ENCODE peak calls at places on chromosomes 7 and 10, in five cellular contexts. L, H, S, U and N are unnamed samples.

GRCh38 chr7:170551-171363 is 21.6 kb upstream of the FAM20C start:
- DNase-seq in L (no peak), H (no peak), S (no peak), U (no peak), N (no peak)

GRCh38 chr10:63120554-63120953 is 12.6 kb upstream of the NRBF2 start:
- DNase-seq in L (no peak), H (no peak), S (no peak), U (no peak), N (no peak)

GRCh38 chr10:75508814-75509306 is 77.4 kb downstream of the LRMDA start:
- DNase-seq in L (no peak), H (no peak), S (no peak), U (no peak), N (no peak)

GRCh38 chr10:88178758-88179157 is 315.3 kb downstream of the PTEN start:
- DNase-seq in L (no peak), H (no peak), S (no peak), U (no peak), N (no peak)

GRCh38 chr10:68897336-68897741 is 3.8 kb upstream of the DDX50 start:
- DNase-seq in L (peak), H (peak), S (peak), U (peak), N (peak)

GRCh38 chr7:45180084-45180986 is 22.7 kb downstream of the RAMP3 start:
- DNase-seq in L (no peak), H (no peak), S (no peak), U (no peak), N (no peak)

GRCh38 chr7:75689246-75690099 is 49.3 kb downstream of the HIP1 start:
- DNase-seq in L (no peak), H (no peak), S (no peak), U (no peak), N (no peak)

GRCh38 chr10:86647773-86648705 is 6.3 kb upstream of the OPN4 start:
- DNase-seq in L (no peak), H (no peak), S (no peak), U (peak), N (no peak)

GRCh38 chr10:62528441-62528840 is 154.3 kb downstream of the ZNF365 start:
- DNase-seq in L (no peak), H (no peak), S (no peak), U (no peak), N (no peak)

GRCh38 chr10:127813290-127813689 is 76.3 kb downstream of the FOXI2 start:
- DNase-seq in L (peak), H (no peak), S (no peak), U (no peak), N (no peak)

GRCh38 chr10:76632158-76633051 is 1005.2 kb downstream of the KCNMA1 start:
- DNase-seq in L (peak), H (no peak), S (no peak), U (peak), N (peak)

GRCh38 chr7:105831824-105832535 is 44.4 kb downstream of the ATXN7L1 start:
- DNase-seq in L (no peak), H (no peak), S (no peak), U (no peak), N (no peak)

GRCh38 chr7:105827106-105827870 is 49.1 kb downstream of the ATXN7L1 start:
- DNase-seq in L (no peak), H (no peak), S (no peak), U (no peak), N (no peak)

GRCh38 chr7:105828141-105828540 is 48.3 kb downstream of the ATXN7L1 start:
- DNase-seq in L (no peak), H (no peak), S (no peak), U (no peak), N (no peak)

GRCh38 chr7:105829681-105830322 is 46.6 kb downstream of the ATXN7L1 start:
- DNase-seq in L (no peak), H (no peak), S (no peak), U (no peak), N (no peak)

GRCh38 chr7:105830405-105831218 is 45.8 kb downstream of the ATXN7L1 start:
- DNase-seq in L (peak), H (peak), S (no peak), U (no peak), N (no peak)
- TF ChIP-seq POLR2AphosphoS5 in L (peak), H (peak), S (no peak), U (peak), N (peak)

GRCh38 chr10:31318854-31319601 is at the start of gene ZEB1:
- DNase-seq in L (peak), H (peak), S (peak), U (peak), N (peak)

GRCh38 chr10:31321396-31321941 is 2.5 kb downstream of the ZEB1 start:
- DNase-seq in L (no peak), H (no peak), S (no peak), U (no peak), N (peak)

GRCh38 chr10:31319602-31320178 is 674 bp downstream of the ZEB1 start:
- DNase-seq in L (no peak), H (no peak), S (no peak), U (no peak), N (no peak)

GRCh38 chr10:31320179-31320597 is 1.2 kb downstream of the ZEB1 start:
- DNase-seq in L (no peak), H (no peak), S (no peak), U (peak), N (peak)

DNA sequence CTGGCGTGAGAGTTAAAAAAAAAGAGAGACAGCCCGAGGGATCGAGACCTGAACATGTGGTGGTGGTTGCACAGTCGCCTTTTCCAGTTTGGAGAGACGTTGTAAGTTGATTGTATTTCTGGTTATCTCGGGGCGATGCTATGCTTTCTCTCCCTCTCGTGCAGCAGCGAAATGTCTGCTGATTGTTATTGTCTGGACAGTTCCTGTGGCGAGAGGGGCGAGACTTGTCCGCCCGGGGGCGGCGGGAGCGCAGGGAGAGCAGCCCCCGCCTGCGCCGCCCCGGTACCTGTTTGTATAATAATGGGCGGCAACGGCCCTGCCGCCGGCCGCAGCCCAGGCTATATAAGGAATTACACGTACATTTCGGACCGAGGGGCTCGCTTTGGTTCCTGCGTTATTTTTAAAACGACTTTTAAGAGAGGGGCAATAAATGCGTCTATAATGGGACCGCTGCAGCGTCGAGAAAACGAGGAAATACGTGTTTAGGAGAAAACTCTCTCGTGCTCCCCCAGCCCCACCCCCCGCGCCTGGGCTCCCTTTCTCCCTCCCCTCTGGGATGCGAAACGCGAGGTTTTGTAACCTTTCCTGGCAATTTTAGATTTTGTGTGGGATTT is 1.7 kb downstream of the ZEB1 start:
- DNase-seq in L (no peak), H (no peak), S (no peak), U (no peak), N (peak)
- TF ChIP-seq POLR2AphosphoS5 in L (no peak), H (peak), S (no peak), U (no peak), N (no peak)

DNA sequence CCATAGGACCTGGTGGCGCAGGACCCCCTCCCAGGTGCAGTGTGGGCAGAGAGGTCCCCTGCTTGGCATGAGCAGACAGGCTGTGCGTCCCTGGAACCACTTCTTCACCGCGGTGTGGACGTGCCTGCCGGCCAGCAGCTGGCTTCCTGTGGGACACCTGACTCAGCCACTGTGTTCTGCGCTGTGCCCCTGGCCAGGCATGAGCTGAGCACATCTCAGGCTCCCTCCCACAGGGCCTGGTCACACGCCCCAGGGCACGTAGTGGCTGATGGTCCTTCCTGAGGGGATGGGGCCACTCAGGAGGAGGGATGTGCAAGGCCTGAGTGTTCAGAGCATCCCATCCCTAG is 3.5 kb upstream of the DEPP1 start:
- DNase-seq in L (no peak), H (no peak), S (no peak), U (no peak), N (no peak)
- TF ChIP-seq POLR2AphosphoS5 in L (no peak), H (no peak), S (no peak), U (peak), N (no peak)

GRCh38 chr7:11576340-11576739 is 255.7 kb downstream of the THSD7A start:
- DNase-seq in L (no peak), H (no peak), S (no peak), U (no peak), N (no peak)
- TF ChIP-seq POLR2AphosphoS5 in L (no peak), H (no peak), S (no peak), U (no peak), N (no peak)

DNA sequence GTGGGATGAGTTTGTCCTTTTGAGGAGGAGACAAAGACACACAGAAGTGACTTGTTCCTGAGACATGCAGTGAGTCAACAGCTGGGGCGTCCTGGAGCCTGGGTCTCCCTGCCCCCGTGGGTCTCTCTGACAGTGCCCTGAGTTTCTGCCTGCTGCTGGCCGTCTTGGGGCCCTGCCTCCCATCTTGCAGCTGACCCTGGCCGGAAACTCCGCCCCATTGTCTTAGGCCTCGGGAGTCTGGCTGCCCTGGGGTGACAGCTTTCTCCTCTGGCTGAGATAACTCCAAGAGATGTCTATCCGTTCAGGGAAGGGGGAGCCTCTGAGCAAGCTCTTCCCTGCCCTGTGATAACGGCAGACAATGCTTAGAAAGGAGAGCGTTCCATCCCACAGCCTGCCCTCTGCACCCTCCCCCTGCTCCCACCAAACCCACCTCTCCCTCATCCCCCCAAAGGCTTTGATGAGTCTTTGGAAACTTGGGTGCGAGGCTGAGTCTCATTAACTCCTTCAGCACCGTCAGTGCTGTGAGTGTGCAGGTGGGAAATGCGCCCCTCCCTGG is 69.5 kb upstream of the PODXL start:
- DNase-seq in L (peak), H (no peak), S (no peak), U (no peak), N (no peak)
- TF ChIP-seq POLR2AphosphoS5 in L (no peak), H (no peak), S (no peak), U (no peak), N (no peak)

DNA sequence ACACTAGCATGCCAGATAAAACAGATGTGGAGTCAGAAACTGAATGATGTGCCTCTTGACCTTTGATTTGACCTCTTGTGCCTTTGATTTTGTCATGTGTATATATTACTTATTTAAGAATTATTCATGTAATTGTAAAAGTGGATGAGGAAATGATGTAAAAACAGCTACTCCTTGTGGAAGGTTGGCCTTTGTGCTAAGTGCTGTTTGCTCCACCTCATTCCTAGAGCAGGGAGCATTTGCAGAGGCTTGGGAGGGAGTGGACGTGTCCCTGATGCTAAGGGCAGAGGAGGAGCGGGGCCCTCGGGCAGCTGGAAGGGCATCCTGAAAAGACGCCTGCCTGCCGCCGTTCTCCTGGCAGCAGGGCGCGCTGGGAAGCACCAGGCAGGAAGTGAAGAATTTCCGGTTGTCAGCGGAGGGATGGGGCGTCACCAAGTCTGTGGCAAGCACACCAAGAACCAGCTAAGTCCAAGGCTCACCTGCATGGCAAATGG is 197.6 kb upstream of the ZNF32 start:
- DNase-seq in L (no peak), H (no peak), S (no peak), U (no peak), N (no peak)
- TF ChIP-seq POLR2AphosphoS5 in L (no peak), H (no peak), S (peak), U (no peak), N (no peak)

GRCh38 chr10:79108728-79109127 is 40.0 kb downstream of the ZMIZ1 start:
- DNase-seq in L (no peak), H (no peak), S (no peak), U (no peak), N (no peak)

GRCh38 chr10:79113827-79114226 is 45.1 kb downstream of the ZMIZ1 start:
- DNase-seq in L (no peak), H (no peak), S (no peak), U (no peak), N (no peak)

GRCh38 chr10:79111846-79112614 is 43.3 kb downstream of the ZMIZ1 start:
- DNase-seq in L (no peak), H (no peak), S (no peak), U (no peak), N (no peak)

GRCh38 chr10:79112898-79113431 is 44.2 kb downstream of the ZMIZ1 start:
- DNase-seq in L (no peak), H (peak), S (peak), U (no peak), N (no peak)

DNA sequence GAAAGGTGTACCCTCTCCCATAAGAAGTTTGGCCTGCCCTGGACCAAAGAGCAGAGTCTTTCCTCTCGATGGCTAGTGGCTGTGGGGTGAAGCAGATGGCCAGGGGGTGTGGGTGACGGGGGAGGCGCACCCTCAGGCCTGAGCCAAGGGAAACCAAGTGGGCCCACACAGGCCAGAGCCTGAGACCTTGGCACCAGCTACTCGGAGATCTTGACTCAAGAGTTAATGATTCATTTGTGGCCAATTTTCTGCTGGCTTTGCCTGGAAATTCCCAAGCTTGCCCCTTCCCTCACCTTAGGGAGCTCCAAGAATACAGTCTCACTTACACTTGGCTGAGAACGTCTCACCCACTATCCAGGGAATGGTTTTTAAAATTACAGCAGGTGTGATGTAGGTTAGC is 42.7 kb downstream of the ZMIZ1 start:
- DNase-seq in L (no peak), H (no peak), S (no peak), U (no peak), N (no peak)
- TF ChIP-seq POLR2AphosphoS5 in L (no peak), H (no peak), S (no peak), U (peak), N (no peak)

DNA sequence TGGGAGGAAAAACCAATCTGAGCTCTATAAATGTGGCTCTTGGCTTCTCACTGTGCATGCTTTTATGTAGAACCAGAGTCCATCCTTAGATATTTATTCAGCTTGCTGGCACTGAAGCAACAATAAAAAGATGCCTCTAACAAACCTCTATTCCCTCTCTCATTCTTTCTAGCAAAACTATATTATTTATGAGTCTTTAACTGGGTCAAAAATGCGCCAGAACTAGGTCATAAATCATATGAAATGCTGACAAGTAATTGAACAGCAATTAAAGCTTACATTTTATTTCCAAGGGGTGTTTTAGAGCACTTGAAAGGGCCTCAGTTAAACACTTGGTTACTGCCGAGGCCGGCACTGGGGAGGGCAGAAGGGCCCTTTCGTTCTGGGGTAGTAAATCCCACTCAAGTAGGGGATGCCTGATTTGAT is 14.0 kb downstream of the HOXA4 start:
- DNase-seq in L (no peak), H (no peak), S (no peak), U (no peak), N (no peak)
- TF ChIP-seq POLR2AphosphoS5 in L (no peak), H (no peak), S (no peak), U (no peak), N (no peak)

GRCh38 chr10:31945392-31945791 is 16.8 kb upstream of the ARHGAP12 start:
- DNase-seq in L (no peak), H (no peak), S (no peak), U (no peak), N (no peak)

GRCh38 chr10:31944071-31944433 is 15.4 kb upstream of the ARHGAP12 start:
- DNase-seq in L (no peak), H (no peak), S (no peak), U (no peak), N (no peak)

GRCh38 chr10:31949266-31949665 is 20.6 kb upstream of the ARHGAP12 start:
- DNase-seq in L (no peak), H (no peak), S (no peak), U (no peak), N (no peak)

GRCh38 chr10:31948021-31948420 is 19.4 kb upstream of the ARHGAP12 start:
- DNase-seq in L (no peak), H (no peak), S (no peak), U (no peak), N (no peak)

GRCh38 chr10:31947144-31947926 is 18.7 kb upstream of the ARHGAP12 start:
- DNase-seq in L (peak), H (peak), S (no peak), U (no peak), N (no peak)
- TF ChIP-seq POLR2AphosphoS5 in L (peak), H (peak), S (no peak), U (peak), N (peak)